ENCODE peak calls at places on chromosome 17, in seven cellular contexts. V is ovary, D is A549, N is upper lobe of left lung, O is body of pancreas, F is Peyer's patch, Q is esophagus squamous epithelium. E is an unnamed sample. For H3K4me1, the result is how much of the 10 kb centered on the place peaks cover.

GRCh38 chr17:63096426-63096825 is 130.4 kb downstream of the TANC2 start:
- DNase-seq in F (no peak), O (no peak), N (no peak), D (no peak), Q (no peak), V (no peak), E (no peak)

GRCh38 chr17:50925296-50925891 is 59.2 kb upstream of the TOB1 start:
- DNase-seq in V (no peak), D (no peak), N (no peak), F (no peak), O (no peak), Q (no peak), E (no peak)

GRCh38 chr17:49456172-49456965 is 38.7 kb upstream of the NGFR start:
- DNase-seq in V (no peak), D (no peak), F (no peak), N (no peak), O (no peak), Q (no peak), E (no peak)

GRCh38 chr17:28478940-28479615 is 5.6 kb downstream of the SLC13A2 start:
- DNase-seq in N (no peak), D (no peak), F (peak), Q (no peak), O (no peak), V (no peak), E (no peak)

GRCh38 chr17:68785565-68786486 is 169.4 kb downstream of the ABCA8 start:
- DNase-seq in D (no peak), V (no peak), F (no peak), N (no peak), Q (no peak), O (no peak), E (no peak)

GRCh38 chr17:45648642-45649041 is 135.5 kb upstream of the CRHR1 start:
- DNase-seq in F (no peak), Q (no peak), D (no peak), V (no peak), N (no peak), O (no peak), E (no peak)

GRCh38 chr17:38741853-38742421 is 6.2 kb downstream of the PCGF2 start:
- DNase-seq in Q (no peak), O (peak), D (no peak), N (peak), V (no peak), F (peak), E (peak)

GRCh38 chr17:49518346-49519078 is 23.4 kb downstream of the NGFR start:
- DNase-seq in D (no peak), Q (no peak), O (no peak), N (no peak), F (peak), V (no peak), E (no peak)

GRCh38 chr17:63279498-63280230 is 166.4 kb downstream of the CYB561 start:
- DNase-seq in D (no peak), O (no peak), Q (no peak), N (no peak), V (no peak), F (no peak), E (no peak)

GRCh38 chr17:77723071-77723908 is 235.2 kb upstream of the TNRC6C start:
- DNase-seq in O (no peak), F (no peak), N (no peak), V (no peak), D (no peak), Q (no peak), E (no peak)

GRCh38 chr17:45894022-45894784 is at the start of gene MAPT:
- DNase-seq in V (peak), O (peak), Q (peak), F (peak), N (peak), D (peak), E (peak)

GRCh38 chr17:72099919-72100318 is 20.9 kb upstream of the SOX9 start:
- DNase-seq in N (no peak), F (no peak), V (no peak), O (no peak), D (no peak), Q (no peak), E (no peak)

GRCh38 chr17:58783380-58783779 is 27.7 kb downstream of the PPM1E start:
- DNase-seq in N (no peak), V (no peak), O (no peak), Q (no peak), F (no peak), D (no peak), E (no peak)

GRCh38 chr17:78324391-78325075 is 35.3 kb downstream of the SOCS3 start:
- DNase-seq in D (peak), F (peak), N (peak), Q (no peak), V (peak), O (peak), E (peak)

GRCh38 chr17:45849536-45849990 is 4.9 kb downstream of the SPPL2C start:
- DNase-seq in N (no peak), D (no peak), Q (no peak), V (no peak), O (no peak), F (no peak), E (no peak)

GRCh38 chr17:75481194-75482059 is 25.0 kb downstream of the TMEM94 start:
- DNase-seq in F (no peak), Q (no peak), V (no peak), O (no peak), D (no peak), N (no peak), E (no peak)

GRCh38 chr17:72640415-72641165 is 451.9 kb downstream of the SLC39A11 start:
- DNase-seq in F (peak), O (peak), D (no peak), Q (no peak), V (no peak), N (peak), E (no peak)

GRCh38 chr17:58667934-58668597 is 23.8 kb downstream of the TEX14 start:
- DNase-seq in Q (no peak), O (no peak), F (no peak), V (no peak), D (peak), N (no peak), E (no peak)

GRCh38 chr17:12545877-12546513 is 119.7 kb upstream of the MYOCD start:
- DNase-seq in O (peak), N (no peak), D (peak), V (peak), F (peak), Q (no peak), E (no peak)

GRCh38 chr17:47297661-47298400 is 25.9 kb upstream of the EFCAB13 start:
- DNase-seq in N (no peak), D (no peak), F (no peak), O (no peak), V (no peak), Q (no peak), E (no peak)

GRCh38 chr17:31787857-31788570 is 71.0 kb downstream of the COPRS start:
- DNase-seq in O (no peak), V (peak), Q (no peak), F (no peak), N (peak), D (peak), E (no peak)

GRCh38 chr17:3002538-3003301 is 60.7 kb downstream of the OR1D5 start:
- DNase-seq in O (peak), V (no peak), Q (no peak), D (no peak), N (peak), F (peak), E (no peak)

GRCh38 chr17:75270966-75271232 is at the start of gene MIF4GD:
- DNase-seq in D (no peak), V (no peak), F (no peak), N (no peak), O (no peak), Q (no peak), E (no peak)

GRCh38 chr17:8872036-8872704 is 4.7 kb upstream of the PIK3R6 start:
- DNase-seq in F (no peak), O (no peak), Q (no peak), D (no peak), N (no peak), V (no peak), E (no peak)

GRCh38 chr17:21286771-21287702 is 2.5 kb downstream of the MAP2K3 start:
- DNase-seq in D (peak), V (peak), O (peak), F (peak), N (peak), Q (no peak), E (no peak)

GRCh38 chr17:80146121-80147034 is 550 bp downstream of the EIF4A3 start:
- DNase-seq in Q (no peak), F (no peak), D (peak), V (peak), N (peak), O (no peak), E (peak)
- H3K4me1 ChIP-seq in Q (under half), F (under half), D (under half), V (under half), N (under half), O (under half), E (under half)

GRCh38 chr17:29568331-29569244 is at the start of gene TP53I13:
- DNase-seq in O (peak), Q (peak), N (peak), D (peak), V (peak), F (peak), E (peak)
- TF ChIP-seq POLR2A in O (peak), Q (no peak), N (peak), D (peak), V (peak), F (peak), E (peak)

DNA sequence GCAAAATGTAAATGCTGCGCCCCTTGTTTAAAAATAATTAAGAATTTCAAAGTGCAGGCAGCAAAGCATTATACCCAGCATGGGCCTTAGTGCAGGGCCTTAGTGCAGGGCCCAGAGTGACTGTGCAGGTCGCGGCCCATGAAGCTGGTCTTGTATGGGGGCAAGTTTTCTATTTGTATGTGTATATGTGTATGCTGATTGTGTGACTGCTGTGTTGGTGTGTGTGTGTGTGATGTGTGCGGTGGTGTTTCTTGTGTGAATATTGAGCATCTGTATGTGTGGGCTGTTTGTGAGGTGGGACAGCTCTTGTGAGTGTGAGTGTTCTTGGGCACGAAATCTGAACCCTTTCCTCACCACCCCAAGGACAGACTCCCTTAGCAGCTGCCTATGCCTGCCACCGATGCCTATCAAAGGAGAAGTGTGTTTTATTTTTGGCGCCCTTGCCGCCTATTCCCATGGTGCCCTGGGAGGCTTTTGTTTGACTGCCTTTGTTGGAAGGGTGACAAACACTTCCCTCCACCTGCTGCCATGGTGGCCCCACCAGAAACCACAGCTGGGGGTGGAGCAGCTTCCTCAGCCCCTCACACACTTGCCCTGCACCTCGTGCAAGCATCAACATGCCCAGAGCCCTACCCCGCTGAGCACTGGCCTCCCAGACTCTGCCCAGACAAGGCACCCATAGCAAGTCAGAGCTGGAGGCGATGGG is 18.0 kb downstream of the CCR7 start:
- DNase-seq in F (peak), O (peak), V (no peak), Q (no peak), N (no peak), D (no peak), E (no peak)
- H3K4me1 ChIP-seq in F (under half), O (under half), V (under half), Q (half or more), N (under half), D (half or more), E (under half)

DNA sequence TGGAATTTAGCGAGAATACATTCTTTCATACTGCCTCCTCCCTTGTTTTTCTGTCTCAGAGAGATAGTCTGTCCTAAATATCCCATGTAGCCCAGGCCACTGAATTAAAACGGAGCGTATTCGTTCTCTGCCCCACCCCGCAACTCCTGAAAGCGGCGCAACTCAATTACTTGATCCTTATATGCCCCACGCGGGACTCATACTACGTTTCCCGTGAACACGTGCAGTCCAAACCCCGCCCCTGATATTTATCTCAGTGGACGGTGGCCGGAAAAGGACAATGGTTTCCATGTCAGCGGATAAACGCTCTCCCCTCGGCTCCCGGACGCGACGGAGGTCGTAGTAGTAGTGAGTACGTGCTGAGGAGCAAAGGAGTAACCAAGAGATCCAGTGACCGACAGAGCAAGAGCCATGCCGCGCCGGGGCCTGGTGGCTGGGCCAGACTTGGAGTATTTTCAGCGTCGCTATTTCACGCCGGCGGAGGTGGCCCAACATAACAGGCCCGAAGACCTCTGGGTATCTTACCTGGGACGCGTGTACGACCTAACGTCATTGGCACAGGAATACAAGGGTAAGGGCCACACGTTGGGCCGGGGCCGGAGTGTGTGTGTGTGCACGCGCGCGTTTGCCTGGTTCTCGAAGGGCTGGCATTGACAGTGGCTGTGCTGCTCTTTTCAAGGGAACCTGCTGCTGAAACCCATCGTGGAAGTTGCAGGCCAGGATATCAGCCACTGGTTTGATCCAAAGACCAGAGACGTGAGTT is at the start of gene CYB5D1:
- DNase-seq in V (peak), N (peak), Q (peak), F (peak), O (peak), D (peak), E (peak)
- TF ChIP-seq POLR2A in V (peak), N (peak), Q (no peak), F (peak), O (peak), D (peak), E (peak)

GRCh38 chr17:81980752-81981239 is 3.4 kb downstream of the ASPSCR1 start:
- DNase-seq in V (no peak), F (no peak), D (no peak), N (peak), O (no peak), Q (no peak), E (no peak)
- H3K4me1 ChIP-seq in V (under half), F (under half), D (under half), N (under half), O (under half), Q (half or more), E (under half)

GRCh38 chr17:76670708-76671122 is 27.2 kb upstream of the ST6GALNAC1 start:
- DNase-seq in O (no peak), V (no peak), D (no peak), Q (no peak), F (no peak), N (no peak), E (no peak)

GRCh38 chr17:76670020-76670707 is 26.6 kb upstream of the ST6GALNAC1 start:
- DNase-seq in D (no peak), Q (no peak), N (peak), V (no peak), F (peak), O (peak), E (no peak)

GRCh38 chr17:76672270-76672851 is 28.8 kb upstream of the ST6GALNAC1 start:
- DNase-seq in Q (no peak), N (peak), V (no peak), D (no peak), O (peak), F (no peak), E (no peak)

GRCh38 chr17:76671912-76672262 is 28.3 kb upstream of the ST6GALNAC1 start:
- DNase-seq in N (no peak), Q (no peak), D (no peak), F (no peak), V (no peak), O (no peak), E (no peak)

DNA sequence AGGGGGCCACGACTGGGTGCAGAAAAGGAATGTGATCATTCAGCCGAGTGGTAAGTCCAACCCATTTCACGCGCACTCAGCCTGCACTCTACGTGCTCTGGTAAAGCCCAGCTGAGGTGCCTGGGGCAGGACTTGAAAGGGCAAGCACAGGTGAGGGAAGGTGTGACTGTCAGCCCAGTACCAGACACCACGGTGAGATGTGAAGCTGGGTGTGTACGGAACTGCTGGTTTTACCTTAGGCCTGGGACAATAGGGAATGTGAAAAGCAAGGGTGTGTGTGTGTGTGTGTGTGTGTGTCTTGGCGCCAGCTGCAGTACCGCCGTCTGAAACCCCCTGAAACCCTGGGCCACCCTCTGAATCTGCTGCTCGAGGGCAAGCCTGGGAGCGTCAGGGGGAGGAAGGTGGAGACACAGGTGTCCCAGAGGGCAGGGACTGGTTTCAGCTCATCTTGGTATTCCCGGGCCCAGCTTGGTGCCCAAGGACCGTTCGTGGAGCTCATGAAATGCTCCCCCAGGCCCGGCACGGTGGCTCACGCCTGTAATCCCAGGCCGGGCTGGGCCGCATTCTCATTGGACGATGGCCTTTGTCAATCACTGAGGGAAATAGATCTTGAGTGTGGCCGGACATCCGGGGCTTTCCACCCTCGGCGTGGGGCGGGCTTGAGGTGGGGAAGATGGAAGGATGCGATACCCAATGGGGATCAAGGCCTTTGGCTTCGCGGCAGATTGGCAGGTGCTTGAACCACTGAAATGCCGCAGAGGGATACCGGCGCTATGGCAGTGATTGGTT is 27.8 kb upstream of the ST6GALNAC1 start:
- DNase-seq in V (peak), D (peak), Q (peak), F (peak), O (peak), N (peak), E (peak)
- TF ChIP-seq POLR2A in V (peak), D (peak), Q (no peak), F (no peak), O (peak), N (no peak), E (no peak)

GRCh38 chr17:33778505-33779398 is 476.3 kb upstream of the CCL2 start:
- DNase-seq in Q (no peak), O (peak), N (peak), F (peak), V (peak), D (peak), E (peak)
- H3K4me1 ChIP-seq in Q (under half), O (under half), N (under half), F (under half), V (under half), D (under half), E (under half)

GRCh38 chr17:81665205-81666091 is 957 bp downstream of the OXLD1 start:
- DNase-seq in N (peak), O (no peak), F (no peak), V (no peak), Q (no peak), D (peak), E (no peak)
- TF ChIP-seq POLR2A in N (no peak), O (no peak), F (no peak), V (no peak), Q (no peak), D (peak), E (no peak)

DNA sequence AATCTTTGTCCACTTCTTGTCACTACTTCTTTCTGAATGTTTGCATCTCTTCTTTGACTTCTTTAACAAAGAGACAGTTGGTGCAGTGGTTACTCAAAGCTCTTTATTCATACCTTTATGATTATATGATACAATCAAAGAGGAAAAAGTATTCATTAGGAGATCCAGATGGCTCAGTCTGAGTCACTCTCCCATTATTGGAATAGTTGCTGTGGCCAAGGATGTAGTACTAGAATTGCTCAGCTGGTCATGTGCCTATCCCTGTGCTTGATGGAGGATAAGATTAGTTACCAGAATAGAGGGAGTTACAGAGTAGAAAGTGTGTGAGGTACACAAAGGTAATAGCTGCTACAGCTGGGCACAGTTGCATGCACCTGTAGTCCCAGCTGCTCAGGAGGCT is 18.3 kb downstream of the BCAS3 start:
- DNase-seq in O (no peak), Q (no peak), D (no peak), V (no peak), F (no peak), N (no peak), E (no peak)
- H3K4me1 ChIP-seq in O (under half), Q (under half), D (under half), V (under half), F (under half), N (under half), E (under half)

GRCh38 chr17:40320771-40321501 is 12.0 kb downstream of the RARA start:
- DNase-seq in Q (no peak), V (peak), F (peak), O (no peak), D (no peak), N (peak), E (peak)
- TF ChIP-seq POLR2A in Q (no peak), V (peak), F (no peak), O (no peak), D (no peak), N (no peak), E (peak)

E was measured in gastrocnemius medialis.